ENCODE peak calls at places on chromosomes 2 and 18, in five cellular contexts. One of them, this sample, is unnamed.
A peak's percentile ranks its signal among the peaks of the same experiment; 100 is the strongest.

GRCh38 chr2:202375006-202375610 is 1.0 kb upstream of the BMPR2 start:
- DNase-seq in mesendoderm: peak; percentile 82
- DNase-seq in right atrium auricular region: no peak
- DNase-seq in ovary: peak; percentile 72
- DNase-seq in psoas muscle: peak; percentile 79
- DNase-seq in this sample: peak; percentile 15

GRCh38 chr18:28884304-28884703 is 707.4 kb upstream of the CDH2 start:
- DNase-seq in mesendoderm: no peak
- DNase-seq in right atrium auricular region: no peak
- DNase-seq in ovary: no peak
- DNase-seq in psoas muscle: no peak
- DNase-seq in this sample: no peak

GRCh38 chr2:42101641-42102605 is 54.1 kb downstream of the PKDCC start:
- DNase-seq in mesendoderm: peak; percentile 92
- DNase-seq in right atrium auricular region: no peak
- DNase-seq in ovary: peak; percentile 79
- DNase-seq in psoas muscle: peak; percentile 70
- DNase-seq in this sample: peak; percentile 95

GRCh38 chr2:168639501-168639900 is 162.9 kb upstream of the NOSTRIN start:
- DNase-seq in mesendoderm: peak; percentile 94
- DNase-seq in right atrium auricular region: peak; percentile 78
- DNase-seq in ovary: peak; percentile 75
- DNase-seq in psoas muscle: peak; percentile 70
- DNase-seq in this sample: no peak

GRCh38 chr18:63285332-63285731 is 34.2 kb downstream of the BCL2 start:
- DNase-seq in mesendoderm: no peak
- DNase-seq in right atrium auricular region: no peak
- DNase-seq in ovary: no peak
- DNase-seq in psoas muscle: no peak
- DNase-seq in this sample: no peak

GRCh38 chr2:157940024-157940423 is 63.9 kb upstream of the ACVR1 start:
- DNase-seq in mesendoderm: peak; percentile 70
- DNase-seq in right atrium auricular region: no peak
- DNase-seq in ovary: no peak
- DNase-seq in psoas muscle: no peak
- DNase-seq in this sample: no peak

GRCh38 chr18:52442686-52443085 is 102.7 kb downstream of the DCC start:
- DNase-seq in mesendoderm: no peak
- DNase-seq in right atrium auricular region: no peak
- DNase-seq in ovary: no peak
- DNase-seq in psoas muscle: no peak
- DNase-seq in this sample: no peak

GRCh38 chr2:191678437-191679110 is 638 bp downstream of the NABP1 start:
- DNase-seq in mesendoderm: peak; percentile 73
- DNase-seq in right atrium auricular region: no peak
- DNase-seq in ovary: peak; percentile 63
- DNase-seq in psoas muscle: peak; percentile 77
- DNase-seq in this sample: peak; percentile 43

DNA sequence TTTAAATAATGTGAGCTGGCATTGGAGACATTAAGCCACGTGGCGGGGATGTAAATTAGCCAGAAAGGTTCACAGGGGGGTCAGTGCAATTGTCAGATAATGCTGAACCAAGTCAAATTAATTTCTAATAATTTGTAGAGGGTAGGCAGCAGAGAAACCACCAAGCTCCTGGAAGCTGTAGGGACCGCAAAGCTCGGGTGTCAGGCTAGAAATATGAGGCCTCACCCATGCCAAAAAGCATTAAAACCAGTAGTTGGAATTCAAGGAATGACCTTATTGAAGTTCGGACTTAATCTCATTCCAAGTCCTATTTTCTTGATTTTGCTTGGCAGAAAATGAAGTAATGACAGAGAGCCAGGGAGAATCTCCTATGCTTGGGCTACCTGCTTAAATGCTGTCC is 519.8 kb downstream of the SLC4A3 start:
- DNase-seq in mesendoderm: no peak
- DNase-seq in right atrium auricular region: no peak
- DNase-seq in ovary: no peak
- DNase-seq in psoas muscle: no peak
- DNase-seq in this sample: no peak
- H3K27ac ChIP-seq in mesendoderm: no peak overlapping the region
- H3K27ac ChIP-seq in right atrium auricular region: no peak overlapping the region
- H3K27ac ChIP-seq in ovary: no peak overlapping the region
- H3K27ac ChIP-seq in psoas muscle: no peak overlapping the region
- H3K27ac ChIP-seq in this sample: no peak overlapping the region

DNA sequence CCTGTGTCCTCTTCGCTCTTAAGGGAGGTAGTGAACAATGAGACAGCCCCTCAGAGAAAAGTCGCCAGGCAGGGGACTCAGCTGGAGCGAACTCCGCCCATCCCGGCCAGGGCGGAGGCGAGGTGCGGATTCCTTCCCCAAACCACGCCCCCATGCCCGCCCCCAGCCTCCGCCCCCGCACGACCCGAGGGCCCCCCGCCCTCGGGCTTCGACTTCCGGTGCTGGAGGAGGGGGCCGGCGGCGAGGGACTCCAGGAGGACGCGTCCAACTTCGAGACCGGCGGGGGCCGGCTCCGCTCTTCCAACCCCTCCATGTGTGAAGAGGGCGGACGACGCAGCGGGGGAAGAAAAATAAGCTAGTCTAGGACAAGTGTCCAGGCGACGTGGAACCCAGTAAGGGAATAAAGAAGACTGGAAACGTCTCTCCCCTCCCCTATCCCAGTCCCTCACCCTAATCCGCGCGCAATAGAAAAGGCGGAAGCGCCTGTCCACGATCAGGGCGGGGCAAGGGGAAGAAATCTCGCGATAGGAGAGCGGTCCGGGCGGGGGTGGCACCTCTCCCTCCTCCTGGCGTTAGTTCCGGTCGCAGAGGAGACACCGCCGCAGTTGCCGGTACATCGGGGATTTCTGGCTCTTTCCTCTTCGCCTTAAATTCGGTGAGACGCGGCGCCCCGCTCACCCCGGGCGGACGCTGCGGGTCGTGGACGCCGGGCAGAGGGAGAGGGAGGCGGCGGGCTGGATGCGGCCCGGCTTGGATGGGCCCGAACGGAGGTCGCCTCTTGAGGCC is at the start of gene BZW1:
- DNase-seq in mesendoderm: peak; percentile 99
- DNase-seq in right atrium auricular region: peak; percentile 96
- DNase-seq in ovary: peak; percentile 98
- DNase-seq in psoas muscle: peak; percentile 98
- DNase-seq in this sample: peak; percentile 97
- H3K36me3 ChIP-seq in mesendoderm: peaks cover 6% of the 10 kb centered on the region
- H3K36me3 ChIP-seq in right atrium auricular region: peaks cover 34% of the 10 kb centered on the region
- H3K36me3 ChIP-seq in ovary: no peaks in the 10 kb centered on the region
- H3K36me3 ChIP-seq in psoas muscle: peaks cover 6% of the 10 kb centered on the region
- H3K36me3 ChIP-seq in this sample: peaks cover 32% of the 10 kb centered on the region

DNA sequence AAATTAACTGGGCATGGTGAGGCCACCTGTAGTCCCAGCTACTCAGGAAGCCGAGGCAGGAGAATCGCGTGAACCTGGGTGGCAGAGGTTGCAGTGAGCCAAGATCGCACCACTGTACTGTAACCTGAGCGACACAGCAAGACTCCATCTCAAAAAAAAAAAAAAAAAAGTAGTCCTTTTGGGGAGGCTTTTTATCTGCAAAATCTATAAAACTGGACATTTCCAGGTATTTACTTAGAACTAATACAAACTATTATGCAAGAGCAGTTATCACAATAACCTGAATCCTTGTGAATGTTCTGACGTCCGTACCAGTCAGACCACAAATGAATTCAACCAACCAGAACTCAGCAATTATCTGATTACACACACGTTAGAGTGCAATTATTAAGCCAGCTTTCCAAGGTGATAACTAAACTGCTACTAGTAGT is 8.8 kb upstream of the RAPH1 start:
- DNase-seq in mesendoderm: no peak
- DNase-seq in right atrium auricular region: no peak
- DNase-seq in ovary: no peak
- DNase-seq in psoas muscle: no peak
- DNase-seq in this sample: no peak
- H3K27ac ChIP-seq in mesendoderm: no peak overlapping the region
- H3K27ac ChIP-seq in right atrium auricular region: no peak overlapping the region
- H3K27ac ChIP-seq in ovary: no peak overlapping the region
- H3K27ac ChIP-seq in psoas muscle: no peak overlapping the region
- H3K27ac ChIP-seq in this sample: no peak overlapping the region

GRCh38 chr2:60535392-60536312 is 17.8 kb downstream of the BCL11A start:
- DNase-seq in mesendoderm: no peak
- DNase-seq in right atrium auricular region: no peak
- DNase-seq in ovary: no peak
- DNase-seq in psoas muscle: no peak
- DNase-seq in this sample: no peak
- H3K36me3 ChIP-seq in mesendoderm: no peaks in the 10 kb centered on the region
- H3K36me3 ChIP-seq in right atrium auricular region: no peaks in the 10 kb centered on the region
- H3K36me3 ChIP-seq in ovary: no peaks in the 10 kb centered on the region
- H3K36me3 ChIP-seq in psoas muscle: no peaks in the 10 kb centered on the region
- H3K36me3 ChIP-seq in this sample: no peaks in the 10 kb centered on the region